ENCODE peak calls at places on chromosomes 12 and 14, in four cellular contexts. One of them, this sample, is unnamed.

GRCh38 chr12:32548691-32549412 is 130.2 kb upstream of the DNM1L start:
- DNase-seq in CD4-positive, CD25-positive, alpha-beta regulatory T cell: no peak
- DNase-seq in H1: peak; percentile 41
- DNase-seq in CD8-positive, alpha-beta memory T cell: no peak
- DNase-seq in this sample: no peak

GRCh38 chr12:66044731-66045130 is 85.8 kb downstream of the LLPH start:
- DNase-seq in CD8-positive, alpha-beta memory T cell: no peak
- DNase-seq in H1: no peak
- DNase-seq in CD4-positive, CD25-positive, alpha-beta regulatory T cell: no peak
- DNase-seq in this sample: no peak

GRCh38 chr14:25009891-25010290 is 40.1 kb downstream of the STXBP6 start:
- DNase-seq in CD8-positive, alpha-beta memory T cell: no peak
- DNase-seq in H1: no peak
- DNase-seq in CD4-positive, CD25-positive, alpha-beta regulatory T cell: no peak
- DNase-seq in this sample: no peak

GRCh38 chr14:64080452-64080851 is 213.7 kb downstream of the ESR2 start:
- DNase-seq in CD4-positive, CD25-positive, alpha-beta regulatory T cell: no peak
- DNase-seq in H1: no peak
- DNase-seq in CD8-positive, alpha-beta memory T cell: no peak
- DNase-seq in this sample: no peak

GRCh38 chr12:85872497-85873091 is 1.5 kb upstream of the NTS start:
- DNase-seq in CD8-positive, alpha-beta memory T cell: no peak
- DNase-seq in H1: no peak
- DNase-seq in CD4-positive, CD25-positive, alpha-beta regulatory T cell: peak; percentile 42
- DNase-seq in this sample: no peak

GRCh38 chr12:109255377-109255776 is 53.7 kb downstream of the FOXN4 start:
- DNase-seq in H1: no peak
- DNase-seq in CD4-positive, CD25-positive, alpha-beta regulatory T cell: no peak
- DNase-seq in CD8-positive, alpha-beta memory T cell: no peak
- DNase-seq in this sample: no peak

GRCh38 chr12:132736913-132737312 is 24.7 kb downstream of the ANKLE2 start:
- DNase-seq in CD8-positive, alpha-beta memory T cell: no peak
- DNase-seq in H1: no peak
- DNase-seq in CD4-positive, CD25-positive, alpha-beta regulatory T cell: no peak
- DNase-seq in this sample: no peak

GRCh38 chr12:34597548-34598351 is 575.5 kb downstream of the ALG10 start:
- DNase-seq in CD4-positive, CD25-positive, alpha-beta regulatory T cell: no peak
- DNase-seq in CD8-positive, alpha-beta memory T cell: no peak
- DNase-seq in H1: no peak
- DNase-seq in this sample: no peak

GRCh38 chr12:80627773-80628172 is 79.7 kb upstream of the MYF6 start:
- DNase-seq in CD8-positive, alpha-beta memory T cell: no peak
- DNase-seq in CD4-positive, CD25-positive, alpha-beta regulatory T cell: no peak
- DNase-seq in H1: no peak
- DNase-seq in this sample: no peak

GRCh38 chr14:67875175-67876006 is 55.8 kb downstream of the RAD51B start:
- DNase-seq in H1: no peak
- DNase-seq in CD8-positive, alpha-beta memory T cell: no peak
- DNase-seq in CD4-positive, CD25-positive, alpha-beta regulatory T cell: no peak
- DNase-seq in this sample: no peak

GRCh38 chr12:18837025-18837424 is 99.1 kb downstream of the CAPZA3 start:
- DNase-seq in CD4-positive, CD25-positive, alpha-beta regulatory T cell: no peak
- DNase-seq in CD8-positive, alpha-beta memory T cell: no peak
- DNase-seq in H1: no peak
- DNase-seq in this sample: no peak

GRCh38 chr12:12722351-12723146 is 5.4 kb downstream of the CDKN1B start:
- DNase-seq in H1: no peak
- DNase-seq in CD4-positive, CD25-positive, alpha-beta regulatory T cell: peak; percentile 70
- DNase-seq in CD8-positive, alpha-beta memory T cell: peak; percentile 34
- DNase-seq in this sample: peak; percentile 30

GRCh38 chr14:37844614-37845013 is 249.2 kb downstream of the TTC6 start:
- DNase-seq in H1: no peak
- DNase-seq in CD4-positive, CD25-positive, alpha-beta regulatory T cell: no peak
- DNase-seq in CD8-positive, alpha-beta memory T cell: no peak
- DNase-seq in this sample: no peak

GRCh38 chr12:124335426-124336183 is 40.7 kb downstream of the RFLNA start:
- DNase-seq in H1: no peak
- DNase-seq in CD8-positive, alpha-beta memory T cell: no peak
- DNase-seq in CD4-positive, CD25-positive, alpha-beta regulatory T cell: no peak
- DNase-seq in this sample: no peak

DNA sequence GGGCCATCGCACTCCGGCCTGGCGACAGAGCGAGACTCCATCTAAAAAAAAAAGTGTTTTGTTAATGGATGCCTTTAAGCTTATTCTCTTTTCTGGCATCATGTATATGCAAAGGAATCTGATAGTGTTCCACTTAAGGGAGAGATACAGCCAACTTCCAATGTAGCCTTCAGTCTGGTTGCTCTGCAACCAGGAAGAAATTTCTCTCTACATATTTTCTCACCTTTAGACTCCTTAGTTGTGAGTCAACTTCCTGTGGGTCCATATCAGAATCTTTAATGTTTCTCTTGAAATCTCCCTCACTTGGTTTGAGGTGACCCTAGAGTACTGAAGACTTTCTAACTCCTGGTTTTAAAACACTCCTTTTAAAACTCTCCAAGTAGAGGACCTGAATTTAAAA is 340.4 kb downstream of the SLC6A15 start:
- DNase-seq in CD8-positive, alpha-beta memory T cell: no peak
- DNase-seq in CD4-positive, CD25-positive, alpha-beta regulatory T cell: no peak
- DNase-seq in H1: no peak
- DNase-seq in this sample: no peak
- H3K27ac ChIP-seq in CD8-positive, alpha-beta memory T cell: no peak overlapping the region
- H3K27ac ChIP-seq in CD4-positive, CD25-positive, alpha-beta regulatory T cell: no peak overlapping the region
- H3K27ac ChIP-seq in H1: no peak overlapping the region
- H3K27ac ChIP-seq in this sample: no peak overlapping the region

GRCh38 chr14:65296402-65296801 is 116.1 kb upstream of the FUT8 start:
- DNase-seq in CD8-positive, alpha-beta memory T cell: no peak
- DNase-seq in H1: no peak
- DNase-seq in CD4-positive, CD25-positive, alpha-beta regulatory T cell: no peak
- DNase-seq in this sample: no peak
- H3K4me1 ChIP-seq in CD8-positive, alpha-beta memory T cell: peaks cover 21% of the 10 kb centered on the region
- H3K4me1 ChIP-seq in H1: no peaks in the 10 kb centered on the region
- H3K4me1 ChIP-seq in CD4-positive, CD25-positive, alpha-beta regulatory T cell: no peaks in the 10 kb centered on the region
- H3K4me1 ChIP-seq in this sample: peaks cover 7% of the 10 kb centered on the region

GRCh38 chr12:46390304-46390703 is 17.7 kb upstream of the SLC38A2 start:
- DNase-seq in CD4-positive, CD25-positive, alpha-beta regulatory T cell: no peak
- DNase-seq in CD8-positive, alpha-beta memory T cell: no peak
- DNase-seq in H1: no peak
- DNase-seq in this sample: no peak

GRCh38 chr12:46388427-46388992 is 15.9 kb upstream of the SLC38A2 start:
- DNase-seq in CD4-positive, CD25-positive, alpha-beta regulatory T cell: no peak
- DNase-seq in H1: no peak
- DNase-seq in CD8-positive, alpha-beta memory T cell: no peak
- DNase-seq in this sample: no peak

GRCh38 chr12:46390881-46391280 is 18.3 kb upstream of the SLC38A2 start:
- DNase-seq in CD4-positive, CD25-positive, alpha-beta regulatory T cell: no peak
- DNase-seq in CD8-positive, alpha-beta memory T cell: no peak
- DNase-seq in H1: no peak
- DNase-seq in this sample: no peak

GRCh38 chr12:46387697-46388096 is 15.1 kb upstream of the SLC38A2 start:
- DNase-seq in CD4-positive, CD25-positive, alpha-beta regulatory T cell: peak; percentile 37
- DNase-seq in CD8-positive, alpha-beta memory T cell: peak; percentile 36
- DNase-seq in H1: no peak
- DNase-seq in this sample: no peak

DNA sequence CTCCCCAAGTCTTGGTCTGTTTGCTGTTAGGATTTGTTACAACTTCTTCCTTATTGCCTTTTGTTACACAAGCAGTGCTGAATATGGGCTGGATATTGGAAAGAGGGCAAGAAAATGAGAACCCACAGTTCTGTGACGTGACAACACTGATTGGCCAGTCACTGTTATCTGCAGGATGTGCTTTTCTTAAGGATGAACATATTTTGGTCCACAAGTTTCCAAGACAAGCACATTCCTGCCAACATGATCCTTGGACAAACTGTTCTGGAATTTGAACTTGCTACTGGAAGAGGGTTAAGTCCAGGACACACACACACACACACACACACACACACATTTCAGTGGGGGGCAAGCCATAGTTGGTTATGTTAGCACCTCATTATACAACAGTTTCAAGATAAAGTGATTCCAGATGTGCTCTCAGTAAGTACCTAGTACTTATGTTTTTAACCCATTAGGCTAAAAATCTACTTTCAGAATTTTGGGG is 16.6 kb upstream of the SLC38A2 start:
- DNase-seq in H1: no peak
- DNase-seq in CD8-positive, alpha-beta memory T cell: no peak
- DNase-seq in CD4-positive, CD25-positive, alpha-beta regulatory T cell: no peak
- DNase-seq in this sample: no peak
- H3K27ac ChIP-seq in H1: peak overlapping the region; percentile 16
- H3K27ac ChIP-seq in CD8-positive, alpha-beta memory T cell: no peak overlapping the region
- H3K27ac ChIP-seq in CD4-positive, CD25-positive, alpha-beta regulatory T cell: no peak overlapping the region
- H3K27ac ChIP-seq in this sample: no peak overlapping the region

GRCh38 chr12:22729431-22729830 is 104.5 kb downstream of the ETNK1 start:
- DNase-seq in CD8-positive, alpha-beta memory T cell: no peak
- DNase-seq in CD4-positive, CD25-positive, alpha-beta regulatory T cell: no peak
- DNase-seq in H1: no peak
- DNase-seq in this sample: no peak
- H3K4me1 ChIP-seq in CD8-positive, alpha-beta memory T cell: no peaks in the 10 kb centered on the region
- H3K4me1 ChIP-seq in CD4-positive, CD25-positive, alpha-beta regulatory T cell: no peaks in the 10 kb centered on the region
- H3K4me1 ChIP-seq in H1: no peaks in the 10 kb centered on the region
- H3K4me1 ChIP-seq in this sample: no peaks in the 10 kb centered on the region